ENCODE peak calls at places on chromosomes 13 and 19, in six cellular contexts. H is HepG2, J is HCT116, E is H1, M is GM12878, L is K562. Y is an unnamed sample.

GRCh38 chr19:36210497-36210896 is 4.0 kb downstream of the ZNF565 start:
- DNase-seq in J (no peak), M (no peak), H (no peak), L (no peak), E (no peak), Y (no peak)

GRCh38 chr13:41416276-41416675 is 41.1 kb upstream of the RGCC start:
- DNase-seq in J (no peak), M (no peak), E (no peak), L (no peak), H (no peak), Y (no peak)

GRCh38 chr13:24220086-24220703 is 59.7 kb downstream of the SPATA13 start:
- DNase-seq in L (peak), E (no peak), H (peak), M (no peak), J (peak), Y (peak)

GRCh38 chr19:5480427-5480836 is 25.2 kb downstream of the ZNRF4 start:
- DNase-seq in L (peak), E (peak), H (peak), J (peak), M (no peak), Y (peak)

GRCh38 chr19:536881-537404 is 5.4 kb downstream of the CDC34 start:
- DNase-seq in M (no peak), H (no peak), J (no peak), L (peak), E (no peak), Y (no peak)

GRCh38 chr13:51231456-51231855 is 9.3 kb downstream of the FAM124A start:
- DNase-seq in J (no peak), E (no peak), H (no peak), M (no peak), L (no peak), Y (no peak)

GRCh38 chr13:21637296-21637695 is 33.3 kb upstream of the MICU2 start:
- DNase-seq in J (peak), E (no peak), L (peak), H (peak), M (no peak), Y (no peak)

GRCh38 chr13:76723551-76724232 is 162.5 kb downstream of the KCTD12 start:
- DNase-seq in E (peak), L (no peak), M (no peak), H (no peak), J (no peak), Y (peak)

GRCh38 chr13:73849292-73849691 is 284.9 kb downstream of the KLF12 start:
- DNase-seq in E (peak), J (peak), M (no peak), L (no peak), H (peak), Y (peak)

GRCh38 chr13:45257638-45258338 is 56.9 kb upstream of the KCTD4 start:
- DNase-seq in M (no peak), L (no peak), H (no peak), J (no peak), E (no peak), Y (no peak)

GRCh38 chr13:106916329-106916728 is 348.4 kb upstream of the ARGLU1 start:
- DNase-seq in H (no peak), J (no peak), E (no peak), L (no peak), M (no peak), Y (no peak)

GRCh38 chr13:106915146-106915545 is 347.2 kb upstream of the ARGLU1 start:
- DNase-seq in H (no peak), M (no peak), E (no peak), J (no peak), L (no peak), Y (no peak)

GRCh38 chr13:106919093-106919492 is 351.2 kb upstream of the ARGLU1 start:
- DNase-seq in E (no peak), J (no peak), M (no peak), L (no peak), H (no peak), Y (no peak)

GRCh38 chr13:106917673-106918652 is 350.0 kb upstream of the ARGLU1 start:
- DNase-seq in M (no peak), J (peak), E (peak), L (peak), H (no peak), Y (peak)

GRCh38 chr13:106917024-106917491 is 349.1 kb upstream of the ARGLU1 start:
- DNase-seq in J (no peak), L (no peak), H (no peak), E (no peak), M (no peak), Y (peak)
- TF ChIP-seq ATF3 in J (no peak), L (no peak), H (no peak), E (no peak), M (no peak), Y (no peak)

GRCh38 chr19:50477751-50478515 is 1.3 kb upstream of the GARIN5A start:
- DNase-seq in J (no peak), H (no peak), E (no peak), L (no peak), M (no peak), Y (no peak)
- TF ChIP-seq ATF3 in J (no peak), H (no peak), E (no peak), L (no peak), M (no peak), Y (no peak)

GRCh38 chr19:48681127-48681470 is 8.3 kb upstream of the NTN5 start:
- DNase-seq in M (no peak), E (no peak), H (no peak), J (no peak), L (no peak), Y (no peak)
- TF ChIP-seq ATF3 in M (no peak), E (no peak), H (no peak), J (no peak), L (no peak), Y (no peak)

DNA sequence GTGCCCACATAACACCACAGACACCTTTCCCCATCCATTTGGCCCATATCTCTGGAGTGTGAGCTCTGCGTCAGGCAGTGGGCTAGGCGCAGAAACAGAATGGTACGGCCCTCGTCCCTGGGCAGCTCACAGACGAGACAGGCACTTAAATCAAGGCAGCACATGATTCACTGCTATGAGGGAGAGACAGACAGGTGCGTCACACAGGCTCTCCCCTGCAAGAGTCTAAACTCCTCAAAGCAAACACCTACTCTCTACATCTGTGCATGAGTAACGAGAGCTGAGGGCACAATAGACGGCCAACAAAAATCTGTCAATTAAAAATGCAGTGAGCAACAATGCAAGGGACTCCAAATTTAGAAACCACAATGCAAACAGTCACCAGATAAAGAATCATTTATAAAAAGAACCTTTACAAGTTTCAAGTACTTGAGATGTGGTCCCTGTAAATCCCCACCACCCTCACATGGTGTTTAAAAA is 348.9 kb downstream of the UQCRFS1 start:
- DNase-seq in H (no peak), E (no peak), L (no peak), J (no peak), M (no peak), Y (no peak)
- TF ChIP-seq ATF3 in H (no peak), E (no peak), L (no peak), J (no peak), M (no peak), Y (no peak)

Y was measured in WTC11.